ENCODE peak calls at places on chromosomes 5 and 9, in seven cellular contexts. D, U, C, Z, B, Q and O are unnamed samples.

GRCh38 chr5:73032635-73033034 is 76.8 kb downstream of the FCHO2 start:
- DNase-seq in D (no peak), U (no peak), C (no peak), Z (no peak), B (no peak), Q (no peak), O (no peak)

GRCh38 chr9:36100532-36100931 is 36.0 kb upstream of the GLIPR2 start:
- DNase-seq in D (no peak), U (no peak), C (no peak), Z (no peak), B (no peak), Q (no peak), O (no peak)

GRCh38 chr5:94407023-94407422 is 211.4 kb downstream of the KIAA0825 start:
- DNase-seq in D (no peak), U (no peak), C (no peak), Z (no peak), B (no peak), Q (no peak), O (no peak)

GRCh38 chr5:3365501-3366215 is 230.0 kb upstream of the IRX1 start:
- DNase-seq in D (no peak), U (no peak), C (no peak), Z (no peak), B (no peak), Q (no peak), O (no peak)

GRCh38 chr9:85213650-85214607 is 527.8 kb downstream of the AGTPBP1 start:
- DNase-seq in D (no peak), U (no peak), C (no peak), Z (no peak), B (no peak), Q (no peak), O (no peak)

GRCh38 chr5:176491901-176492300 is 43.7 kb downstream of the FAF2 start:
- DNase-seq in D (no peak), U (no peak), C (no peak), Z (no peak), B (no peak), Q (no peak), O (no peak)

GRCh38 chr5:38551020-38552017 is 5.1 kb downstream of the LIFR start:
- DNase-seq in D (no peak), U (peak; percentile 27), C (peak; percentile 21), Z (peak; percentile 23), B (no peak), Q (no peak), O (no peak)

GRCh38 chr5:124808842-124809268 is 62.4 kb upstream of the ZNF608 start:
- DNase-seq in D (no peak), U (no peak), C (no peak), Z (no peak), B (no peak), Q (no peak), O (no peak)

GRCh38 chr5:172886974-172887491 is 53.0 kb downstream of the ERGIC1 start:
- DNase-seq in D (peak; percentile 94), U (peak; percentile 56), C (peak; percentile 54), Z (no peak), B (no peak), Q (peak; percentile 73), O (peak; percentile 94)

GRCh38 chr9:20319641-20320337 is 302.5 kb downstream of the MLLT3 start:
- DNase-seq in D (no peak), U (peak; percentile 44), C (no peak), Z (peak; percentile 8), B (no peak), Q (no peak), O (no peak)

GRCh38 chr9:7570107-7570720 is 229.4 kb downstream of the DMAC1 start:
- DNase-seq in D (peak; percentile 48), U (no peak), C (peak; percentile 8), Z (peak; percentile 44), B (peak; percentile 68), Q (no peak), O (no peak)

GRCh38 chr5:126857472-126858410 is 80.8 kb downstream of the LMNB1 start:
- DNase-seq in D (no peak), U (no peak), C (no peak), Z (no peak), B (no peak), Q (no peak), O (peak; percentile 85)

GRCh38 chr5:162956570-162956969 is 480.8 kb upstream of the CCNG1 start:
- DNase-seq in D (no peak), U (no peak), C (no peak), Z (no peak), B (no peak), Q (no peak), O (no peak)

GRCh38 chr5:82163459-82164108 is 114.6 kb downstream of the RPS23 start:
- DNase-seq in D (no peak), U (no peak), C (no peak), Z (no peak), B (no peak), Q (no peak), O (no peak)

GRCh38 chr9:74887041-74887980 is at the start of gene TRPM6:
- DNase-seq in D (peak; percentile 85), U (peak; percentile 13), C (peak; percentile 70), Z (peak; percentile 42), B (peak; percentile 32), Q (peak; percentile 67), O (peak; percentile 89)

GRCh38 chr9:37406603-37407401 is 15.7 kb upstream of the GRHPR start:
- DNase-seq in D (no peak), U (no peak), C (peak; percentile 77), Z (no peak), B (no peak), Q (no peak), O (no peak)

GRCh38 chr9:37405350-37405749 is 17.1 kb upstream of the GRHPR start:
- DNase-seq in D (no peak), U (no peak), C (no peak), Z (no peak), B (no peak), Q (no peak), O (no peak)

GRCh38 chr9:37405764-37406380 is 16.6 kb upstream of the GRHPR start:
- DNase-seq in D (no peak), U (no peak), C (no peak), Z (no peak), B (no peak), Q (no peak), O (no peak)

GRCh38 chr9:37408933-37409710 is 13.4 kb upstream of the GRHPR start:
- DNase-seq in D (no peak), U (no peak), C (no peak), Z (no peak), B (peak; percentile 67), Q (no peak), O (no peak)

GRCh38 chr9:37407468-37407867 is 15.0 kb upstream of the GRHPR start:
- DNase-seq in D (no peak), U (no peak), C (no peak), Z (no peak), B (no peak), Q (no peak), O (no peak)
- TF ChIP-seq CTCF in D (no peak), U (peak; percentile 17), C (no peak), Z (peak; percentile 36), B (peak; percentile 21), Q (no peak), O (no peak)

DNA sequence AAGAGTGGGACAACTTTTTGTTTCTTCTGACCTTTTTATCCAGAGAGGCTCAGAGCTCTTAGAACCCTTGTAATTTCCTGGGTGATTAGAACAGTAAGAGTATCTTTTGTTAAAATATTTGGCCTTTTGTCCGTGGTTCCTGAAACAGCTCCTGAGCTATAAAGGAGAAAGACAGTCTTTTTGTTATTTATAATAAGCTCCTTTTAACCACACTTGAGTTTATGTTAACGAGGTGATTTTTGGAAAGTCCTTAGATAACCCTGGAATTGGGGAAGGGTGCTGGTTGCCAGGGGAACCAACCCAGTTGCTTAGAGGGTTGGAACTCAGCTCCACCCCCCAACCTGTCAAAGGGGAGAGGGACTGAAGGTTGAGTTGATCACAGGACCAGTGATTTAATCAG is 4.8 kb downstream of the ZNF483 start:
- DNase-seq in D (no peak), U (no peak), C (no peak), Z (no peak), B (no peak), Q (no peak), O (no peak)
- H3K9me3 ChIP-seq in D (no peaks in the 10 kb centered on the region), U (peaks cover 18% of the 10 kb centered on the region), C (no peaks in the 10 kb centered on the region), Z (peaks cover under 1% of the 10 kb centered on the region), B (no peaks in the 10 kb centered on the region), Q (peaks cover 7% of the 10 kb centered on the region), O (peaks cover 8% of the 10 kb centered on the region)

GRCh38 chr5:139651502-139651862 is 3.3 kb downstream of the CXXC5 start:
- DNase-seq in D (no peak), U (no peak), C (no peak), Z (no peak), B (no peak), Q (no peak), O (peak; percentile 64)

GRCh38 chr5:139650689-139651501 is 2.7 kb downstream of the CXXC5 start:
- DNase-seq in D (no peak), U (no peak), C (peak; percentile 85), Z (no peak), B (no peak), Q (no peak), O (peak; percentile 87)

GRCh38 chr5:139648205-139649081 is at the start of gene CXXC5:
- DNase-seq in D (peak; percentile 81), U (peak; percentile 68), C (peak; percentile 92), Z (no peak), B (peak; percentile 53), Q (peak; percentile 75), O (peak; percentile 92)

GRCh38 chr5:139649082-139649991 is 1.2 kb downstream of the CXXC5 start:
- DNase-seq in D (no peak), U (no peak), C (peak; percentile 41), Z (no peak), B (no peak), Q (no peak), O (peak; percentile 69)

DNA sequence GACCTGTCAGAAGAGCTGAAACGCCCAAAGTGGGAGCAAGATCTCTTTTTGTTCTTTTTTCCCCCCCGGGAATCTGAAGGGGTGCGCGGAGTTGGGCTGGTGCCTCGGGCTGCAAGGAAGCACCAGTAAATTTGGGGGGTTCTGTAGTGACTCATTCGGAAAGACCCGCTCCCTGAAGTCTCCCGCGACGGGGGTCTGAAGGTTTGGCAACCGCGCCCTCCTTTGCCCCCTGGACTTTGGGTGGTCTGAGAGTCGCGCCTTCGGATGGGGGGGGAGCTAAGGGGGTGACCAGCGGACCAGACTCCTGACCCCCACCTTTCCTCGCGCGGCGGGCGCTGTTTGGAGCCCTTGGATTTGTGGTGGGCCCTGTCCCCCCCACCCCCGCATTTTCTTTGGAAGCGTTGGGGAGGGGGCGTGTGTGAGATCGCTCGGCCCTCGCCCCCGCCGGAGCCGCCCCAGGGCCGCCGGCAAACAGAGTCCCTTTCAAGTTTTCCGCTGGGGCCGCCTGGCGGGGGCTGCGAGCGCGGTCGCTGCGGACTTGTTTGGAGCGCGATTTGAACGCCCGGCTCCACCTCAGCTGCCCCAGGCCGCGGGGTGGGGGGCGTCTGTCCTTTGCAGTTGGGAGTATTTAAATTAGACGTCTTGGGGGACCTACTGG is 2.0 kb downstream of the CXXC5 start:
- DNase-seq in D (no peak), U (no peak), C (peak; percentile 57), Z (no peak), B (no peak), Q (no peak), O (peak; percentile 75)
- H3K4me3 ChIP-seq in D (peak overlapping the region; percentile 66), U (peak overlapping the region; percentile 80), C (peak overlapping the region; percentile 99), Z (peak overlapping the region; percentile 80), B (peak overlapping the region; percentile 53), Q (peak overlapping the region; percentile 49), O (peak overlapping the region; percentile 86)

DNA sequence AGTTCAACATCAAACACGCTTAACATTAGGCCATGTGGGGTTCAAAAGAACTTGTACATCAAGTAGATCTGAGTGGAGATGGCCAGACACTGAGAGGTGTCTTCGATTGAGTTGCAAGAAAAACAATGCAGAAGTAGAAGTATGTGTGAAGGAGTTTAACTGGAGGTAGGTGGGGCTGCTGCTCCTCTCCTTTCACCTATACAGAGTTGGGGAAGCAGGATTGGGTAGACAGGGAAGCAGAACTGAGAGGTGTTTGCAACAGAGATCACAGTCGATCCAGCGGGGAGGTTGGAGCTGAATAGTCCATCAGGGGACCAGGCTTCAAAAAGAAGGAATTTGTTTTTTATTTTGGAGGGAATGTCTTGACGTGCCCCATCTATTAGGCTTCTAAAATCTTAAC is 61.7 kb upstream of the SLC27A6 start:
- DNase-seq in D (no peak), U (no peak), C (no peak), Z (no peak), B (no peak), Q (no peak), O (no peak)
- TF ChIP-seq CTCF in D (no peak), U (no peak), C (no peak), Z (no peak), B (no peak), Q (no peak), O (no peak)